ENCODE peak calls at places on chromosomes 13 and 19, in four cellular contexts. One of them, this sample, is unnamed.

GRCh38 chr13:95523598-95523997 is 28.9 kb upstream of the CLDN10 start:
- DNase-seq in HepG2: no peak
- DNase-seq in H1: no peak
- DNase-seq in GM12878: no peak
- DNase-seq in this sample: no peak

GRCh38 chr13:104900186-104900817 is 1635.2 kb downstream of the EFNB2 start:
- DNase-seq in HepG2: no peak
- DNase-seq in H1: no peak
- DNase-seq in GM12878: no peak
- DNase-seq in this sample: no peak

GRCh38 chr19:45079063-45079910 is at the start of gene GEMIN7:
- DNase-seq in HepG2: peak
- DNase-seq in H1: peak
- DNase-seq in GM12878: peak
- DNase-seq in this sample: peak

GRCh38 chr13:73230714-73231113 is 171.9 kb downstream of the KLF5 start:
- DNase-seq in HepG2: no peak
- DNase-seq in H1: no peak
- DNase-seq in GM12878: no peak
- DNase-seq in this sample: no peak

GRCh38 chr19:39402417-39403297 is 4.0 kb upstream of the ZFP36 start:
- DNase-seq in HepG2: no peak
- DNase-seq in H1: peak
- DNase-seq in GM12878: peak
- DNase-seq in this sample: peak

GRCh38 chr13:20719783-20720182 is 16.3 kb downstream of the IL17D start:
- DNase-seq in HepG2: no peak
- DNase-seq in H1: no peak
- DNase-seq in GM12878: no peak
- DNase-seq in this sample: no peak

GRCh38 chr19:3115916-3116602 is 19.8 kb upstream of the GNA15 start:
- DNase-seq in HepG2: no peak
- DNase-seq in H1: no peak
- DNase-seq in GM12878: no peak
- DNase-seq in this sample: no peak

GRCh38 chr13:113967206-113967720 is 6.6 kb downstream of the C13orf46 start:
- DNase-seq in HepG2: no peak
- DNase-seq in H1: no peak
- DNase-seq in GM12878: no peak
- DNase-seq in this sample: no peak

GRCh38 chr19:50425581-50425980 is 6.8 kb downstream of the SPIB start:
- DNase-seq in HepG2: no peak
- DNase-seq in H1: no peak
- DNase-seq in GM12878: no peak
- DNase-seq in this sample: no peak

GRCh38 chr13:50170447-50171037 is 155.3 kb downstream of the KCNRG start:
- DNase-seq in HepG2: no peak
- DNase-seq in H1: no peak
- DNase-seq in GM12878: no peak
- DNase-seq in this sample: no peak

GRCh38 chr19:1883784-1884183 is 1.5 kb downstream of the ABHD17A start:
- DNase-seq in HepG2: no peak
- DNase-seq in H1: no peak
- DNase-seq in GM12878: no peak
- DNase-seq in this sample: no peak

GRCh38 chr13:103386341-103386740 is 320.1 kb upstream of the SLC10A2 start:
- DNase-seq in HepG2: no peak
- DNase-seq in H1: no peak
- DNase-seq in GM12878: no peak
- DNase-seq in this sample: no peak

GRCh38 chr13:77429320-77430142 is 102.6 kb upstream of the MYCBP2 start:
- DNase-seq in HepG2: no peak
- DNase-seq in H1: no peak
- DNase-seq in GM12878: peak
- DNase-seq in this sample: no peak

GRCh38 chr13:114130131-114130707 is 2.2 kb downstream of the RASA3 start:
- DNase-seq in HepG2: no peak
- DNase-seq in H1: no peak
- DNase-seq in GM12878: no peak
- DNase-seq in this sample: no peak

GRCh38 chr19:12163841-12164240 is 945 bp downstream of the ZNF136 start:
- DNase-seq in HepG2: no peak
- DNase-seq in H1: no peak
- DNase-seq in GM12878: no peak
- DNase-seq in this sample: no peak

GRCh38 chr13:106796280-106797047 is 228.5 kb upstream of the ARGLU1 start:
- DNase-seq in HepG2: no peak
- DNase-seq in H1: peak
- DNase-seq in GM12878: peak
- DNase-seq in this sample: no peak

GRCh38 chr13:94537740-94538630 is 58.0 kb downstream of the TGDS start:
- DNase-seq in HepG2: no peak
- DNase-seq in H1: no peak
- DNase-seq in GM12878: no peak
- DNase-seq in this sample: no peak

GRCh38 chr13:45728759-45729158 is 26.6 kb downstream of the CBY2 start:
- DNase-seq in HepG2: peak
- DNase-seq in H1: peak
- DNase-seq in GM12878: no peak
- DNase-seq in this sample: peak

GRCh38 chr13:98014766-98015165 is 61.3 kb downstream of the IPO5 start:
- DNase-seq in HepG2: no peak
- DNase-seq in H1: no peak
- DNase-seq in GM12878: no peak
- DNase-seq in this sample: no peak

GRCh38 chr19:33804021-33804799 is 7.5 kb downstream of the KCTD15 start:
- DNase-seq in HepG2: peak
- DNase-seq in H1: no peak
- DNase-seq in GM12878: no peak
- DNase-seq in this sample: no peak

GRCh38 chr13:20495087-20496023 is 30.3 kb downstream of the CRYL1 start:
- DNase-seq in HepG2: peak
- DNase-seq in H1: peak
- DNase-seq in GM12878: peak
- DNase-seq in this sample: peak

GRCh38 chr13:42048323-42048624 is 174 bp upstream of the DGKH start:
- DNase-seq in HepG2: no peak
- DNase-seq in H1: peak
- DNase-seq in GM12878: no peak
- DNase-seq in this sample: no peak

GRCh38 chr13:101751488-101751887 is 299.0 kb downstream of the ITGBL1 start:
- DNase-seq in HepG2: no peak
- DNase-seq in H1: no peak
- DNase-seq in GM12878: no peak
- DNase-seq in this sample: no peak

GRCh38 chr13:20360041-20360491 is 127.9 kb upstream of the GJB6 start:
- DNase-seq in HepG2: no peak
- DNase-seq in H1: no peak
- DNase-seq in GM12878: no peak
- DNase-seq in this sample: no peak

GRCh38 chr19:10293637-10294367 is 4.0 kb downstream of the ICAM5 start:
- DNase-seq in HepG2: no peak
- DNase-seq in H1: no peak
- DNase-seq in GM12878: no peak
- DNase-seq in this sample: no peak

GRCh38 chr13:44932171-44932849 is 57.0 kb downstream of the NUFIP1 start:
- DNase-seq in HepG2: no peak
- DNase-seq in H1: no peak
- DNase-seq in GM12878: no peak
- DNase-seq in this sample: no peak

GRCh38 chr19:7941895-7942596 is 1.4 kb downstream of the TIMM44 start:
- DNase-seq in HepG2: no peak
- DNase-seq in H1: no peak
- DNase-seq in GM12878: no peak
- DNase-seq in this sample: no peak

GRCh38 chr19:10748924-10749434 is 31.1 kb downstream of the DNM2 start:
- DNase-seq in HepG2: peak
- DNase-seq in H1: no peak
- DNase-seq in GM12878: no peak
- DNase-seq in this sample: peak

GRCh38 chr19:10871711-10872550 is 578 bp downstream of the CARM1 start:
- DNase-seq in HepG2: no peak
- DNase-seq in H1: no peak
- DNase-seq in GM12878: no peak
- DNase-seq in this sample: peak

GRCh38 chr13:45511310-45512147 is 46.8 kb downstream of the COG3 start:
- DNase-seq in HepG2: peak
- DNase-seq in H1: no peak
- DNase-seq in GM12878: peak
- DNase-seq in this sample: peak

DNA sequence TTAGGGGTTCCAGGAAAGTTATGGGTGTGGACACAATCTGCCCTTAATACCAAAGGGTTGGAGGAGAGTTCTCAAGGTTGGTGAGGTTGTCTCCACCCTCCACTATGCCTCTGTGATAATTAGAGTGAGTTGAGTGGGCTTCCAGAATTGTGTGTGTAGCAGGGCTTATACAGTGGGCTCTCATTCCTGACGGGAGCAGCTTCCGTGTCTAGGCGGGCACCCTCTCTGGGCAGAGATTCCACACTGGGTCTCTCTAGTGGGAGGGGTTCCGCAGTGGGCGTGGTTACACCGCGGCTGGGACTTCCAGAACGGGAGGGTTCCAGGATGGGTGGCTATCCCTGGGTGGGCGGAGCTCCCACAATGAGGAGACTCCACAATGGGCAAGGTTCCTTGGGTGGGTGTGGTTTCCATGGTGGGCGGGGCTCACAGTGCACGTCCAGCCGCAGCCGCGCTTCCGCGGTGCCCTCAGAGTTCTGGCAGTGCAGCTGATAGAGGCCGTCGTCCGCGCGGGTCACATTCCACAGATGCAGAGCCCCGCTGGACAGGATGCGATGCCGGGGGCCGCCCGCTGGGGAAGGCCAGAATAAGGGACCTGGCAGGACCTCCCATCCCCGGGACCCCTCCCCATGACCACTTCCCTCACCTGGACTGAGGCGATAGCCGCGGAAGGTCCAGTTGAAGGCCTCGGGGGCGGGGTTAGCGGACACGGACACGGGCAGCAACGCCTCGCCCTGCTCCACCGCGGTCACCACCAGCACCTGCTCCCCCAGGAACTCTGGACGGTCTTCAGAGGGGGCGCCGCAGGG is 8.4 kb downstream of the NPHS1 start:
- DNase-seq in HepG2: no peak
- DNase-seq in H1: peak
- DNase-seq in GM12878: no peak
- DNase-seq in this sample: peak
- TF ChIP-seq HDAC6 in HepG2: no peak
- TF ChIP-seq HDAC6 in H1: no peak
- TF ChIP-seq HDAC6 in GM12878: no peak
- TF ChIP-seq HDAC6 in this sample: no peak

DNA sequence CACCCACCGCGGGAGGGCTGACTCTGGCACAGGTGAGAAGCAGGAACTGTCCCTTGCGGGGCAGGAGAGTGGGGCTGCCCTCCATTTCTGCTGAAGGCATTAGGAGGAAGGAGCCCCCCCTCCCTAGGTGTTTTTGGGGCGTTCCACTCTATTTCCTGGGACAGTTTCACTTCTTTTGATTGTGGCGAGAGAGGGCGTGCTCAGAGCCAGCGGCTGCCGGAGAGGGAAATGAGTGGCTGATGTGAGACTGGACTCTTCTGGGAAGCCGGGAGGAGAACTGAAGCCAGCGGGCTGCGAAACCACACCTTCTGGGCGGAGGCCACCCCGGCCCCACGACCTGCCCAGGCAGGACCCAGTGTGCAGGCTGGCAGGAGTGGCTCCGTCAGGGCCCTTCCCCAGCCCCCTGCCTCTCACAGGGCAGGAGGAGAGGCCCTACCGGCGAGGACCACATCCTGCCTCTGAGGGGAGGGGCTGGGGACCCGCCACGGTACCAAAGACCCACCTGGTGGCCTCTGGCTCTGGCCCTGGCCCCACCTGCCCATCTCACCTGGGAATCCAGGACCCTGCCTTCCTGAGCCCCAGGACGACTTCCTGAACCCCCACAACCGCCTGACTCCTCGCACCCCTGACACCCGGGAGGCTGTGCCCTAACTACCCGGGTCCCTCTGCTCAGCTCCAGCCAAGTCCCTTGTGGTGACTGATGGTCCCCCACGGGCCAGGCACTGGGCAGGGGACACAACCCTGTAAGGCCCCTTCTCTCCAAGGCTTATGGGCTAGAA is 25.9 kb downstream of the MPND start:
- DNase-seq in HepG2: no peak
- DNase-seq in H1: peak
- DNase-seq in GM12878: peak
- DNase-seq in this sample: peak
- TF ChIP-seq SP1 in HepG2: no peak
- TF ChIP-seq SP1 in H1: no peak
- TF ChIP-seq SP1 in GM12878: no peak
- TF ChIP-seq SP1 in this sample: no peak

GRCh38 chr19:14349426-14349825 is 31.8 kb upstream of the ADGRE5 start:
- DNase-seq in HepG2: no peak
- DNase-seq in H1: no peak
- DNase-seq in GM12878: no peak
- DNase-seq in this sample: no peak
- TF ChIP-seq HDAC6 in HepG2: no peak
- TF ChIP-seq HDAC6 in H1: no peak
- TF ChIP-seq HDAC6 in GM12878: no peak
- TF ChIP-seq HDAC6 in this sample: no peak

DNA sequence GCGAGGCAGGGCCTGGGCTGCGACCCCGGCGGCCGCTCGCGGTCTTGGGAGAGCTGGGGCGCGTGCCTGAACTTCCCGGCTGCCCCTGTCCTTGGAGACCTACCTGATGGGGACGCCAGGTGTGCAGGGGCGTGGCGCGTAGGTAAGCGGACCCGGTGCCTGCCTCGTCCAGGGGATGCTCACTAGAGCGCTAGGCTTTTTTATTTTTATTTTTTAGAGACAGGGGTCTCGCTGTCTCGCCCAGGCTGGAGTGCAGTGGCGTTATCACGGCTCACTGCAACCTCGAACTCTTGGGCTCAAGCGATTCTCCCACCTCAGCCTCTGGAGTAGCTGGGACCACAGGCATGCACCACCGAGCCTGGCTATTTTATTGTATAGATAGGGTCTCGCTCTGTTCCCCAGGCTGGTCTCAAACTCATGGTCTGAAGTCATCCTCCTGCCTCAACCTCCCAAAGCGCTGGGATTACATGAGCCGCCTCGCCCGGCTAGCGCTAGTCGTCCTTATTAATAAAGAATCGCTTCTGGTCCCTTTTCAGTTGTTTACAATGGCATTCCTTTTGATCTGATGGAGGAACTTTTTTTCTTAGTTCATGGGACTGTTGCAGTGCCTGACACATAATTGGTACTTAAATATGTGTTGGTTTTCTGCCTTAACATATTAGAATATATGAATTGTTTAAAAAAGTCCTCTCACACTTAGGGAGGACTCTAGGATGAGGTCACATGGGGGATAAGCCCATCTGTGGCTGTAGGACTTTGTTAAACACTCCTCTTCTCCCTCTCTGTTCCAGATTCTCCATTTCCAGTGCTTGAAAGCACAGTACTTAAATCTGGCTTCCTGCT is 812 bp downstream of the DPY19L3 start:
- DNase-seq in HepG2: no peak
- DNase-seq in H1: no peak
- DNase-seq in GM12878: no peak
- DNase-seq in this sample: no peak
- TF ChIP-seq SP1 in HepG2: no peak
- TF ChIP-seq SP1 in H1: no peak
- TF ChIP-seq SP1 in GM12878: no peak
- TF ChIP-seq SP1 in this sample: no peak

GRCh38 chr13:36428083-36428482 is 4.2 kb upstream of the CCNA1 start:
- DNase-seq in HepG2: no peak
- DNase-seq in H1: no peak
- DNase-seq in GM12878: no peak
- DNase-seq in this sample: no peak
- TF ChIP-seq HDAC6 in HepG2: no peak
- TF ChIP-seq HDAC6 in H1: no peak
- TF ChIP-seq HDAC6 in GM12878: no peak
- TF ChIP-seq HDAC6 in this sample: no peak

This sample was measured in K562.